ENCODE peak calls at places on chromosomes 4 and X, in four cellular contexts. One of them, this sample, is unnamed.

GRCh38 chr4:683982-684571 is 4.9 kb downstream of the SLC49A3 start:
- DNase-seq in coronary artery: no peak
- DNase-seq in heart right ventricle: peak; percentile 74
- DNase-seq in cardiac muscle cell: peak; percentile 86
- DNase-seq in this sample: no peak

GRCh38 chr4:41413670-41414069 is 124.3 kb upstream of the LIMCH1 start:
- DNase-seq in coronary artery: no peak
- DNase-seq in heart right ventricle: no peak
- DNase-seq in cardiac muscle cell: no peak
- DNase-seq in this sample: no peak

GRCh38 chr4:147328189-147328588 is 152.7 kb upstream of the EDNRA start:
- DNase-seq in coronary artery: no peak
- DNase-seq in heart right ventricle: no peak
- DNase-seq in cardiac muscle cell: no peak
- DNase-seq in this sample: no peak

GRCh38 chr4:161522031-161522430 is 641.8 kb downstream of the FSTL5 start:
- DNase-seq in coronary artery: no peak
- DNase-seq in heart right ventricle: no peak
- DNase-seq in cardiac muscle cell: peak; percentile 8
- DNase-seq in this sample: no peak

GRCh38 chrX:110086162-110086915 is 83.4 kb downstream of the TMEM164 start:
- DNase-seq in coronary artery: no peak
- DNase-seq in heart right ventricle: no peak
- DNase-seq in cardiac muscle cell: no peak
- DNase-seq in this sample: no peak

GRCh38 chrX:20515841-20516461 is 249.2 kb upstream of the RPS6KA3 start:
- DNase-seq in coronary artery: no peak
- DNase-seq in heart right ventricle: no peak
- DNase-seq in cardiac muscle cell: peak; percentile 32
- DNase-seq in this sample: no peak

GRCh38 chrX:26574208-26574607 is 358.2 kb downstream of the MAGEB5 start:
- DNase-seq in coronary artery: no peak
- DNase-seq in heart right ventricle: no peak
- DNase-seq in cardiac muscle cell: no peak
- DNase-seq in this sample: no peak

GRCh38 chr4:30720021-30720655 is at the start of gene PCDH7:
- DNase-seq in coronary artery: no peak
- DNase-seq in heart right ventricle: peak; percentile 23
- DNase-seq in cardiac muscle cell: peak; percentile 69
- DNase-seq in this sample: peak; percentile 57

GRCh38 chr4:173159791-173160190 is 8.8 kb upstream of the GALNT7 start:
- DNase-seq in coronary artery: no peak
- DNase-seq in heart right ventricle: no peak
- DNase-seq in cardiac muscle cell: no peak
- DNase-seq in this sample: no peak

GRCh38 chrX:115642895-115643530 is 82.0 kb downstream of the PLS3 start:
- DNase-seq in coronary artery: no peak
- DNase-seq in heart right ventricle: no peak
- DNase-seq in cardiac muscle cell: peak; percentile 54
- DNase-seq in this sample: no peak

GRCh38 chr4:183838987-183839712 is 66.0 kb upstream of the STOX2 start:
- DNase-seq in coronary artery: no peak
- DNase-seq in heart right ventricle: no peak
- DNase-seq in cardiac muscle cell: peak; percentile 54
- DNase-seq in this sample: no peak

GRCh38 chrX:107753186-107753585 is 22.4 kb downstream of the TSC22D3 start:
- DNase-seq in coronary artery: no peak
- DNase-seq in heart right ventricle: no peak
- DNase-seq in cardiac muscle cell: no peak
- DNase-seq in this sample: no peak

GRCh38 chr4:104616401-104616820 is 121.7 kb upstream of the CXXC4 start:
- DNase-seq in coronary artery: no peak
- DNase-seq in heart right ventricle: peak; percentile 47
- DNase-seq in cardiac muscle cell: peak; percentile 79
- DNase-seq in this sample: peak; percentile 43

GRCh38 chr4:140157341-140157740 is 3.4 kb upstream of the MAML3 start:
- DNase-seq in coronary artery: no peak
- DNase-seq in heart right ventricle: no peak
- DNase-seq in cardiac muscle cell: no peak
- DNase-seq in this sample: no peak

GRCh38 chr4:102505708-102506107 is 4.5 kb downstream of the NFKB1 start:
- DNase-seq in coronary artery: no peak
- DNase-seq in heart right ventricle: no peak
- DNase-seq in cardiac muscle cell: no peak
- DNase-seq in this sample: no peak

GRCh38 chr4:119106036-119107000 is 29.3 kb upstream of the MYOZ2 start:
- DNase-seq in coronary artery: no peak
- DNase-seq in heart right ventricle: no peak
- DNase-seq in cardiac muscle cell: no peak
- DNase-seq in this sample: no peak

GRCh38 chr4:11111876-11112275 is 316.8 kb downstream of the HS3ST1 start:
- DNase-seq in coronary artery: no peak
- DNase-seq in heart right ventricle: no peak
- DNase-seq in cardiac muscle cell: no peak
- DNase-seq in this sample: no peak

GRCh38 chr4:118904418-118904817 is 15.8 kb downstream of the SYNPO2 start:
- DNase-seq in coronary artery: no peak
- DNase-seq in heart right ventricle: no peak
- DNase-seq in cardiac muscle cell: no peak
- DNase-seq in this sample: no peak

GRCh38 chr4:15963001-15963451 is at the start of gene FGFBP2:
- DNase-seq in coronary artery: no peak
- DNase-seq in heart right ventricle: peak; percentile 56
- DNase-seq in cardiac muscle cell: peak; percentile 61
- DNase-seq in this sample: peak; percentile 42

GRCh38 chrX:110450050-110450449 is 91.4 kb downstream of the RTL9 start:
- DNase-seq in coronary artery: peak; percentile 75
- DNase-seq in heart right ventricle: peak; percentile 28
- DNase-seq in cardiac muscle cell: peak; percentile 91
- DNase-seq in this sample: peak; percentile 64

GRCh38 chrX:67546496-67547423 is 2.9 kb downstream of the AR start:
- DNase-seq in coronary artery: no peak
- DNase-seq in heart right ventricle: no peak
- DNase-seq in cardiac muscle cell: no peak
- DNase-seq in this sample: no peak

GRCh38 chrX:81202989-81203388 is 1.1 kb downstream of the SH3BGRL start:
- DNase-seq in coronary artery: no peak
- DNase-seq in heart right ventricle: no peak
- DNase-seq in cardiac muscle cell: no peak
- DNase-seq in this sample: no peak

GRCh38 chrX:134520860-134521390 is 61.0 kb downstream of the HPRT1 start:
- DNase-seq in coronary artery: no peak
- DNase-seq in heart right ventricle: no peak
- DNase-seq in cardiac muscle cell: peak; percentile 79
- DNase-seq in this sample: no peak

GRCh38 chrX:74465424-74465823 is 44.1 kb downstream of the SLC16A2 start:
- DNase-seq in coronary artery: no peak
- DNase-seq in heart right ventricle: no peak
- DNase-seq in cardiac muscle cell: no peak
- DNase-seq in this sample: no peak
- TF ChIP-seq CTCF in coronary artery: no peak
- TF ChIP-seq CTCF in heart right ventricle: no peak
- TF ChIP-seq CTCF in cardiac muscle cell: peak; percentile 45
- TF ChIP-seq CTCF in this sample: no peak

GRCh38 chrX:130801901-130802300 is 101.1 kb downstream of the ENOX2 start:
- DNase-seq in coronary artery: no peak
- DNase-seq in heart right ventricle: no peak
- DNase-seq in cardiac muscle cell: no peak
- DNase-seq in this sample: no peak
- TF ChIP-seq CTCF in coronary artery: no peak
- TF ChIP-seq CTCF in heart right ventricle: no peak
- TF ChIP-seq CTCF in cardiac muscle cell: peak; percentile 33
- TF ChIP-seq CTCF in this sample: no peak

GRCh38 chrX:52558140-52558539 is 41.3 kb upstream of the XAGE1B start:
- DNase-seq in coronary artery: no peak
- DNase-seq in heart right ventricle: no peak
- DNase-seq in cardiac muscle cell: no peak
- DNase-seq in this sample: no peak
- TF ChIP-seq CTCF in coronary artery: no peak
- TF ChIP-seq CTCF in heart right ventricle: no peak
- TF ChIP-seq CTCF in cardiac muscle cell: no peak
- TF ChIP-seq CTCF in this sample: no peak

GRCh38 chrX:154321624-154322023 is 26.0 kb downstream of the TKTL1 start:
- DNase-seq in coronary artery: no peak
- DNase-seq in heart right ventricle: no peak
- DNase-seq in cardiac muscle cell: no peak
- DNase-seq in this sample: no peak
- TF ChIP-seq CTCF in coronary artery: no peak
- TF ChIP-seq CTCF in heart right ventricle: no peak
- TF ChIP-seq CTCF in cardiac muscle cell: no peak
- TF ChIP-seq CTCF in this sample: no peak

GRCh38 chrX:24375732-24376131 is 15.3 kb downstream of the SUPT20HL1 start:
- DNase-seq in coronary artery: no peak
- DNase-seq in heart right ventricle: no peak
- DNase-seq in cardiac muscle cell: no peak
- DNase-seq in this sample: no peak

GRCh38 chrX:24376403-24376802 is 16.0 kb downstream of the SUPT20HL1 start:
- DNase-seq in coronary artery: no peak
- DNase-seq in heart right ventricle: no peak
- DNase-seq in cardiac muscle cell: no peak
- DNase-seq in this sample: no peak

GRCh38 chrX:24372021-24372763 is 11.8 kb downstream of the SUPT20HL1 start:
- DNase-seq in coronary artery: no peak
- DNase-seq in heart right ventricle: no peak
- DNase-seq in cardiac muscle cell: no peak
- DNase-seq in this sample: no peak

GRCh38 chrX:24369816-24370215 is 9.4 kb downstream of the SUPT20HL1 start:
- DNase-seq in coronary artery: no peak
- DNase-seq in heart right ventricle: no peak
- DNase-seq in cardiac muscle cell: no peak
- DNase-seq in this sample: no peak

DNA sequence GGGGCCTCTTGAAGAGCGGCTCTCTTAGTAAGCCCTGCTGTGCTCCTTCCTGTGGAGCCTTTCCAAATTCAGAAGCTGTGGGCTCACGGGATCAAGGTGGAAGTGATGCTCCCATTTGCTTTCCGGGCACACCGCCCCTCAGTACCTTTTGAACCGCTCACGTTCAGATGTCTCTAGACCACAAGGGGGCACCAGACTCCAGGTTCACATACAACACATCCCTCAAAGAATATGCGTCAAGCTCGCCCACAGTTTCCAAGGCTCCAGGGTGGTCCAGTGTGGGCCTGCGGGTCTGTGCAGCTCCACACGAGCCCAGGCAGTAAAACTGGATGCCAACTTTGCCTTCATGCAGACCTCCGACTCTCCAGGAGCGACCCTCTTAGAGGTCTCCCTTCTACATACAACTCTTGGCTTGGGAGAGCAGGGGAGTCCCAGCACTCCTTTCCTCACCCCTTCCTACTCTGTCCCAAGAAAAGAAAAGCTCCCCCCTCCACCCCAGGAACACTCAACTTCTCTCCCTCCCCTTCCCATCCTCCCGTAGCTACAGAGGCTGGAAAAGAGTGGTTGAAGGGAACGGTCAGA is 11.0 kb downstream of the SUPT20HL1 start:
- DNase-seq in coronary artery: no peak
- DNase-seq in heart right ventricle: no peak
- DNase-seq in cardiac muscle cell: peak; percentile 87
- DNase-seq in this sample: peak; percentile 70
- TF ChIP-seq CTCF in coronary artery: no peak
- TF ChIP-seq CTCF in heart right ventricle: peak; percentile 54
- TF ChIP-seq CTCF in cardiac muscle cell: peak; percentile 57
- TF ChIP-seq CTCF in this sample: peak; percentile 77